ENCODE peak calls at places on chromosomes 4 and X, in seven cellular contexts. N is CD4-positive, CD25-positive, alpha-beta regulatory T cell; G is AG04450; R is CD4-positive, alpha-beta T cell; F is stomach; Y is Peyer's patch; U is HCT116. T is an unnamed sample.

GRCh38 chr4:128565565-128566186 is 243.8 kb upstream of the JADE1 start:
- DNase-seq in F (peak), R (no peak), U (peak), Y (peak), N (no peak), G (no peak), T (peak)

GRCh38 chrX:110182362-110182761 is 135.5 kb downstream of the AMMECR1 start:
- DNase-seq in G (no peak), F (no peak), U (no peak), Y (no peak), R (no peak), N (no peak), T (no peak)

GRCh38 chrX:103586314-103586646 is 965 bp downstream of the TCEAL4 start:
- DNase-seq in Y (no peak), F (peak), R (no peak), N (no peak), G (no peak), U (no peak), T (no peak)

GRCh38 chrX:65643046-65643785 is 24.2 kb upstream of the MSN start:
- DNase-seq in F (no peak), R (no peak), Y (no peak), G (no peak), U (no peak), N (no peak), T (no peak)

GRCh38 chrX:39766882-39767281 is 330.9 kb downstream of the BCOR start:
- DNase-seq in U (no peak), Y (no peak), R (no peak), F (no peak), G (no peak), N (no peak), T (no peak)

GRCh38 chr4:154076921-154077320 is 288.0 kb upstream of the SFRP2 start:
- DNase-seq in G (no peak), F (no peak), N (no peak), U (no peak), Y (no peak), R (no peak), T (no peak)

GRCh38 chr4:155208258-155209054 is at the start of gene NPY2R:
- DNase-seq in U (no peak), R (no peak), Y (no peak), N (no peak), F (no peak), G (no peak), T (no peak)

GRCh38 chr4:113311047-113311446 is 261.6 kb downstream of the ANK2 start:
- DNase-seq in U (peak), R (no peak), N (no peak), F (no peak), G (no peak), Y (no peak), T (no peak)

GRCh38 chrX:94524867-94525266 is 850.9 kb downstream of the FAM133A start:
- DNase-seq in G (no peak), Y (no peak), F (no peak), N (no peak), R (no peak), U (no peak), T (no peak)

GRCh38 chrX:24694825-24695224 is 1.1 kb downstream of the POLA1 start:
- DNase-seq in N (no peak), Y (no peak), F (no peak), U (no peak), G (no peak), R (no peak), T (no peak)

DNA sequence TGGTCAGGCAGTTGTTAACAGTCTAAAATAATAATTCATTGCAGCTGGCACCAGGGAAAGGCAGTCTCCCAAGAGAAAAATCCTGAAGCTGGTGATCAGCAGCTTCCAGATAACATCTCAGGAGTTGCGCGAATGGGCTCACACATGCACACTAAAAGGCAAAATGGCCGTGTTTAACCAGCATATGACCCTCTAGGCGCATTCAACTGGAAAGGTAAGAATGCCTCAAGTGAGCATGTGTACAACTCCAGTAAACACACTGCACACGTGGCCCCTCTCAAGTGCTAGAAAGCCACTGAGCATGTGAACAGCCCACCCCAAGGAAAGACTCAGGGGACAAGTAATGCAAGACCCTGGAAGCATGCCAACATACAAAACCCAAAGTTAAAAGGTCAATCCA is 33.1 kb downstream of the STPG2 start:
- DNase-seq in F (no peak), Y (no peak), N (no peak), G (no peak), U (no peak), R (no peak), T (no peak)
- H3K27ac ChIP-seq in F (no peak), Y (no peak), N (no peak), G (no peak), U (no peak), R (no peak), T (no peak)

GRCh38 chr4:119478446-119479179 is 150.0 kb downstream of the PDE5A start:
- DNase-seq in F (no peak), Y (no peak), G (no peak), N (no peak), U (no peak), R (no peak), T (no peak)
- H3K27ac ChIP-seq in F (no peak), Y (peak), G (no peak), N (no peak), U (no peak), R (no peak), T (no peak)

GRCh38 chrX:16148896-16149295 is 18.4 kb upstream of the MAGEB17 start:
- DNase-seq in R (no peak), N (no peak), G (no peak), F (no peak), U (no peak), Y (no peak), T (no peak)
- H3K27ac ChIP-seq in R (no peak), N (no peak), G (no peak), F (no peak), U (no peak), Y (no peak), T (no peak)

DNA sequence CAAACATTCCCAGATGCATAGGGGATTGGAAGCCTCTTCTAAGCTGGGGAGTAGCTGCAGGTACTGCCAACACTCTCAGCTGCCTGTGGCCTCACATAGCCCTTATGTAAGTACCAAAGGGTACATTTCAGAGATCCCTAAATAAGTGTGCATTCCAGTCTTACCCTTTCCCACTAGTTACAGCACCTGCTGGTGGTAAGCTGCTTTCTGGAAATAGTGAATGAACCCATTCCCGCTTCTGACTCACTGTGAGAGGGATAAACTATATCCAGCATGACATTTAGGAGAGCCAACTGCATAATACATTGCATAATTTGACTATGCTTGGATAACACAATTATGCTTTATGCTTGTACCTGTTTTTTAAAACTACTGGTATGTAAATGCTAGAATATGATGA is 149.0 kb downstream of the FAM13A start:
- DNase-seq in Y (no peak), F (no peak), N (no peak), R (no peak), U (no peak), G (peak), T (no peak)
- H3K27ac ChIP-seq in Y (no peak), F (no peak), N (no peak), R (no peak), U (no peak), G (no peak), T (no peak)

DNA sequence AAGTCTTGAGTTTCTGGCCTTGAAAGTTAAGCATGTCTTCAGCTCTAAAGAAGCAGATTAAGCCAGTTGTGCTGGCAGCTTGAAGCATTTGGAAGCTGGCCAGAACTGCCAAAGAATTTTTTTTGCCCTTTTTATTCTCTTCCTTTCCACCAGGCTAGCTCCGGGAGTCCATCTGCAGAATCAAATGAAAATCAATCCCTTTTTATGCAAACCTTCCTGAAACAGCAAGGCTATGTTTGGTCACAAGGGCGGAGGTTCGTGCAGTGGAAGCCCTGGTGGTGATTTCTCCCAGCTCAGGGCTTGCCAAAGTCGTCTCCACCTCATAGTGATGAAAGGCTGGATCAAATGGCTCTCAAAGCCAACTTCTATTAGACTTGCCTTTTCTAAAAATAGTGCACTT is 21.6 kb upstream of the C4orf54 start:
- DNase-seq in N (no peak), F (no peak), R (no peak), G (no peak), U (no peak), Y (no peak), T (no peak)
- H3K27ac ChIP-seq in N (no peak), F (no peak), R (no peak), G (no peak), U (no peak), Y (no peak), T (no peak)

GRCh38 chr4:152044341-152044740 is 283.5 kb upstream of the GATB start:
- DNase-seq in R (no peak), U (no peak), F (no peak), N (no peak), G (no peak), Y (no peak), T (no peak)
- H3K27ac ChIP-seq in R (no peak), U (no peak), F (no peak), N (no peak), G (no peak), Y (no peak), T (no peak)

DNA sequence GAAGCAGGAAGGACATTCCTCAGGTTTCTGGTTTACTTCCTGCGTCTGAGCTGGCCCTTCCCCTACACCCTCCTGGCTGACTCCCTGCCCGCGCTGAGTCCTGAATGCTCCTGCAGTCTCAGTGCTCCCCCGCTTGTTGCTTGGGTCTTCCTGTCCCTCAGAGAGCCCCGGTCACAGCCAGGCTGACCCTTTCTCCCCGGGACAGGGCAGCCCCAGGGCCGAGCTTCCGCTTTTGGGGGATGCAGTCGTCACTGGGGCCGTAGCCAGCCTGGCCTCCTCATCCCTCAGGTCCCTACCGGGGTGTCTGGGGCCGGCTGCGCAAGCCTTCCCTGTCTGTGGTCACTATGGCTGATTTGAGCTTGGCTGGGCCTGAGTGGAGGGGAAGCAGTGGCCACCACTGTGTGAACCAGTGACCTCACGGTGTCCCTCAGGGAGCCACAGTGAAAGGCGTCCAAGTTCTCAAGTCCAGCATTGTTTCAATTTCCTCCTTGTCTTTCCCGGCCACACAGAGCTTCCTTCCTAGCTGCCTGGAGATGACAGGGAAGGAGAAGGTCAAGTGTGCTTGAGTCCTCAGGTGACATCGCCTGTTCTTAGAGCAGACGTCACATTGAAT is 34.1 kb upstream of the ASMTL start:
- DNase-seq in Y (peak), R (peak), F (no peak), N (no peak), U (no peak), G (no peak), T (no peak)
- H3K27ac ChIP-seq in Y (peak), R (peak), F (no peak), N (no peak), U (no peak), G (no peak), T (no peak)

GRCh38 chr4:184764601-184765000 is 30.7 kb upstream of the CENPU start:
- DNase-seq in Y (no peak), U (no peak), F (no peak), R (no peak), G (no peak), N (no peak), T (no peak)
- H3K27ac ChIP-seq in Y (no peak), U (no peak), F (no peak), R (no peak), G (no peak), N (no peak), T (no peak)

GRCh38 chrX:120125444-120125843 is 9.7 kb upstream of the RHOXF1 start:
- DNase-seq in N (no peak), Y (no peak), G (no peak), F (no peak), U (no peak), R (no peak), T (no peak)
- H3K27ac ChIP-seq in N (no peak), Y (no peak), G (no peak), F (no peak), U (no peak), R (no peak), T (no peak)